ENCODE peak calls at places on chromosomes 12 and 14, in ten cellular contexts. G is thoracic aorta; D is neural progenitor cell; W is prostate gland; K is Peyer's patch; Q is SK-N-SH; C is hepatocyte; N is HCT116; F is CD8-positive, alpha-beta T cell; U is naive thymus-derived CD4-positive, alpha-beta T cell. J is an unnamed sample. For H3K36me3, the result is how much of the 10 kb centered on the place peaks cover.

GRCh38 chr12:26122681-26123481 is 2.0 kb downstream of the BHLHE41 start:
- DNase-seq in G (peak), D (peak), W (peak), K (peak), Q (peak), C (peak), N (no peak), F (no peak), U (peak), J (peak)

GRCh38 chr12:131513606-131514005 is 197.3 kb upstream of the SFSWAP start:
- DNase-seq in G (no peak), D (no peak), W (no peak), K (no peak), Q (no peak), C (peak), N (no peak), F (no peak), U (no peak), J (peak)

GRCh38 chr12:52243264-52243773 is 10.3 kb downstream of the KRT7 start:
- DNase-seq in G (no peak), D (no peak), W (peak), K (no peak), Q (peak), C (no peak), N (no peak), F (no peak), U (no peak), J (no peak)

GRCh38 chr14:57833304-57833703 is 32.6 kb downstream of the SLC35F4 start:
- DNase-seq in G (peak), D (no peak), W (peak), K (no peak), Q (no peak), C (peak), N (peak), F (no peak), U (no peak), J (no peak)

GRCh38 chr14:23942587-23942986 is 11.0 kb upstream of the DHRS4 start:
- DNase-seq in G (no peak), D (no peak), W (no peak), K (no peak), Q (no peak), C (no peak), N (no peak), F (no peak), U (no peak), J (no peak)

GRCh38 chr12:108856428-108857157 is 790 bp downstream of the SSH1 start:
- DNase-seq in G (peak), D (peak), W (peak), K (peak), Q (peak), C (peak), N (no peak), F (peak), U (peak), J (no peak)

GRCh38 chr12:122423258-122424165 is 1.0 kb upstream of the CLIP1 start:
- DNase-seq in G (no peak), D (peak), W (no peak), K (peak), Q (peak), C (peak), N (peak), F (no peak), U (no peak), J (peak)

GRCh38 chr12:93996321-93996720 is 152.1 kb upstream of the PLXNC1 start:
- DNase-seq in G (no peak), D (peak), W (no peak), K (no peak), Q (no peak), C (no peak), N (no peak), F (no peak), U (no peak), J (no peak)

GRCh38 chr14:103762547-103762946 is 46.9 kb downstream of the ZFYVE21 start:
- DNase-seq in G (no peak), D (no peak), W (no peak), K (no peak), Q (no peak), C (no peak), N (no peak), F (no peak), U (no peak), J (no peak)

GRCh38 chr14:60272177-60272576 is 23.2 kb downstream of the PPM1A start:
- DNase-seq in G (no peak), D (no peak), W (no peak), K (no peak), Q (no peak), C (no peak), N (no peak), F (no peak), U (no peak), J (no peak)

GRCh38 chr14:100788517-100789365 is 37.2 kb upstream of the MEG3 start:
- DNase-seq in G (no peak), D (no peak), W (no peak), K (no peak), Q (no peak), C (no peak), N (no peak), F (no peak), U (no peak), J (no peak)

GRCh38 chr12:49922349-49923034 is 18.8 kb upstream of the FAIM2 start:
- DNase-seq in G (no peak), D (no peak), W (no peak), K (no peak), Q (no peak), C (no peak), N (no peak), F (no peak), U (no peak), J (no peak)

DNA sequence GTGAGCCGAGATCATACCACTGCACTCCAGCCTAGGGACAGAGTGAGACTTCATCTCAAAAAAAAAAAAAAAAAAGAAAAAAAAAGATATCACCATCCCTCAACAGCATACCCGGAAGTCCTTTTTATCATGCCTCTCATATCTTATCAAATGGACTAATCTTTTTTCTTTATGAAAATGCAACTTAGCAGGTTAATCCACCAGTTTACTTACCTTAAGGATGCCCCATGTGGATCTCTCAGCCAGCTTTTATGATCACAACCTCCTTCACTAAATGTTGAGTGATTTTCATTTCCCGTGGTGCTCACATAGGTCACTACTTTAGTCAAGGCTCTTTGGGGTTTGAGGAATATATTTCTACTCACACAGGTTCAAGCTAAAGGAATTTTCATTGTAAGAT is 248.8 kb upstream of the TBX3 start:
- DNase-seq in G (no peak), D (no peak), W (no peak), K (no peak), Q (no peak), C (no peak), N (no peak), F (no peak), U (no peak), J (no peak)
- H3K36me3 ChIP-seq in G (under half), D (under half), W (under half), K (under half), Q (under half), C (under half), N (under half), F (under half), U (under half), J (under half)

DNA sequence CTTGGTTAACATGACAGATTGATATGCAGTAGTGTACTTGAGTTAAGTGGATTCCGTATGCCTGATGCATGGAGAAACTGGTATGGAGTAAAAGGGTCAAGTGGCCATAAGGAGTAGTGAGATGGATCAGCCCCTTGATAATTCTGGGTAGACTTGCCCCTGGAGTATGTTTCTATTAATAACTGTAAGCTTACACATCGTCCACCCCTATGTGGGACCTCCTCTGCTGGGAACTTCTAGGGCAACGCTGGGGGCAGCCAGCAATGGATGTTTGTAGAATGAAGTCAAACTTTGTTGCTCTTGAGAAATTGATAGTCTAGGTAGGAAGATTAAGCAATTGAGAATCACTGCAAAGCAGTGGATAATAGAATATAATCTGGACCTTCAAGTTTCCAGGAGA is 3.5 kb downstream of the C12orf75 start:
- DNase-seq in G (no peak), D (no peak), W (no peak), K (no peak), Q (no peak), C (no peak), N (no peak), F (no peak), U (no peak), J (no peak)
- H3K36me3 ChIP-seq in G (under half), D (under half), W (under half), K (under half), Q (under half), C (under half), N (under half), F (under half), U (under half), J (under half)

DNA sequence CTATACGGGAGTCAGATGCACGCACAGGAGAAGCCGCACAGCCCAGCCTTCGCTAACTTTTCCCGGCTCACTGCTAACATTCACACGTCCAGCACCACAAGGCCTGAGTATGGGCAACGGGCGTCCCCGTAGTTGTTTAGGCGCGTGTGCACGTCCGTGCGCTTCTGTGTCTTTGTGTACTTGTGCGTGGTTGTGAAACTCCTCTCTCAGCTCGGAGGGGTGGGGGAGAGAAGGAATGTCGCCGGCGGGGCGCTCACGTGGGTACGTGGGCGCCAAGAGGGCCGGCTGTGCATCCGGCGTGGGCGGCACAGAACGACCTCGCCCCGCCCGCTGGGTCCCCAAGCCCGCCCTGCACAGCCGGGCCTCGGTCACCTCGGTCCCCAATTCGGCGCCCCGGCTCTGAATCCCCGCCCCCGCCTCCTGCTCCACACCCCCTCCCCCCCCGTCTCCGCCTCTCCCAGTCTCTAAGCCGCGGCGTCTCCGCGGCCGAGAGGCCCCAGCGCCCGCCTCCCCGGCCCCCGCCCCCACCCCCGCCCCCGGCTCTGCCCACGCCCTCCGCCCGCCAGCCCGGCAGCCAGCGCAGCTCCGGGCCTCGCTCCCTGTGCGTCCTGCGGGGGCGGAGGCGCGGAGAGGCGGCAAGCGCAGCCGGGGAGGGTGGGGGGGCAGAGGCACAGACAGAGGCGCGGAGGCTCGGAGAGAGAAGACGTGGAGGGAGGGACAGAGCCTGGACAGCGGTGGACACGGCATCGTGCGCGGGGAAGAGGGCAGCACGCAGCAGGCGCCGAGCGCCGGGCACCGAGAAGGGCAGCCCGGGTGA is at the start of gene NAB2:
- DNase-seq in G (peak), D (peak), W (peak), K (peak), Q (peak), C (peak), N (peak), F (peak), U (peak), J (peak)
- H3K36me3 ChIP-seq in G (under half), D (under half), W (under half), K (under half), Q (under half), C (under half), N (under half), F (under half), U (under half), J (under half)

GRCh38 chr14:56295743-56296142 is 177.5 kb downstream of the PELI2 start:
- DNase-seq in G (no peak), D (no peak), W (no peak), K (no peak), Q (no peak), C (no peak), N (no peak), F (no peak), U (no peak), J (no peak)

GRCh38 chr14:56297449-56297848 is 179.2 kb downstream of the PELI2 start:
- DNase-seq in G (no peak), D (no peak), W (no peak), K (no peak), Q (no peak), C (no peak), N (no peak), F (no peak), U (no peak), J (no peak)

GRCh38 chr14:56300495-56300894 is 182.3 kb downstream of the PELI2 start:
- DNase-seq in G (no peak), D (no peak), W (no peak), K (no peak), Q (no peak), C (no peak), N (no peak), F (no peak), U (no peak), J (no peak)

GRCh38 chr14:56304456-56304855 is 186.2 kb downstream of the PELI2 start:
- DNase-seq in G (no peak), D (no peak), W (no peak), K (no peak), Q (no peak), C (no peak), N (no peak), F (no peak), U (no peak), J (no peak)

DNA sequence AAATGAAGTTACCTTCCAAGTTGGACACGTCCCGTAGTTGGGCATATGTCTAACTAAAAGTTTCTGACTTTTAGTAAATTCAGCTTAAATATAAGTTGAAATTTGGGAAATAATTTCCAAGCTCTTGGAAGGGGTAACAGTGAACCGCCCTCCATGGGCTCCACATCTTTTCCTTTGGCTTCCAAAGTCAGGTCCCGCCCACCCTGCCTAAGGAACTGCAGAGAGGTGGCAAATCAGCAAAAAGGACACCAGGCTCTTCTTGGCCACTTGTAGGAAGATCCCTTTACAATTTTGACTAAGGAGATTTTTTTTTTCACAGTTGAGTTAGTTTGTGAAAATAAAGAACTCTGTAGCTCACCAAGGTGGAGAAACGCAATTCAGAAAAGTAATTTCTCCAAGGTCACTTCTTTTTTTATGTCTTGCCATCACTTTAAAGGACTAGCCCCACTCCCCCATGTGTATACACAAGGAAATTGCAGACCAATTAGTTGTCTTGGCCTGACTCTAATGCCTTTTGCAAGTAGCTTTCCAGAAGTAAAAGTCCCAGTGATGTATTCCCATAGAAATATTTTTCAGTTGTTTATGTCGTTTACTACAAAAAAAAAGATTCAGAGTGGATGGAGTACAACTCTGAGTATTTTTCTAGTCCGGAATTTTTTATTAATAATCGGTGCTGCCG is 181.2 kb downstream of the PELI2 start:
- DNase-seq in G (no peak), D (no peak), W (no peak), K (no peak), Q (no peak), C (no peak), N (no peak), F (no peak), U (no peak), J (no peak)
- H3K36me3 ChIP-seq in G (under half), D (under half), W (under half), K (under half), Q (under half), C (under half), N (under half), F (under half), U (under half), J (under half)

J was measured in Caco-2.